ENCODE peak calls at places on chromosomes 7 and 10, in four cellular contexts. One of them, this sample, is unnamed. For H3K4me1, the result is how much of the 10 kb centered on the place peaks cover.

GRCh38 chr10:132107211-132107946 is 41.6 kb downstream of the JAKMIP3 start:
- DNase-seq in adipocyte: no peak
- DNase-seq in body of pancreas: no peak
- DNase-seq in naive thymus-derived CD4-positive, alpha-beta T cell: no peak
- DNase-seq in this sample: peak

GRCh38 chr7:26649388-26649787 is 215.0 kb downstream of the SKAP2 start:
- DNase-seq in adipocyte: no peak
- DNase-seq in naive thymus-derived CD4-positive, alpha-beta T cell: no peak
- DNase-seq in body of pancreas: no peak
- DNase-seq in this sample: no peak

GRCh38 chr10:323651-324293 is 188.5 kb downstream of the ZMYND11 start:
- DNase-seq in naive thymus-derived CD4-positive, alpha-beta T cell: no peak
- DNase-seq in adipocyte: peak
- DNase-seq in body of pancreas: peak
- DNase-seq in this sample: peak

GRCh38 chr7:30430300-30430699 is 48.3 kb downstream of the NOD1 start:
- DNase-seq in body of pancreas: peak
- DNase-seq in adipocyte: no peak
- DNase-seq in naive thymus-derived CD4-positive, alpha-beta T cell: no peak
- DNase-seq in this sample: peak

GRCh38 chr10:100728928-100729876 is 16.2 kb upstream of the PAX2 start:
- DNase-seq in naive thymus-derived CD4-positive, alpha-beta T cell: no peak
- DNase-seq in adipocyte: peak
- DNase-seq in body of pancreas: peak
- DNase-seq in this sample: no peak

GRCh38 chr7:75723444-75723843 is 15.3 kb downstream of the HIP1 start:
- DNase-seq in naive thymus-derived CD4-positive, alpha-beta T cell: no peak
- DNase-seq in body of pancreas: no peak
- DNase-seq in adipocyte: no peak
- DNase-seq in this sample: no peak

GRCh38 chr10:92757720-92758119 is 68.0 kb downstream of the HHEX start:
- DNase-seq in body of pancreas: no peak
- DNase-seq in adipocyte: no peak
- DNase-seq in naive thymus-derived CD4-positive, alpha-beta T cell: no peak
- DNase-seq in this sample: no peak

GRCh38 chr7:20385121-20385520 is 54.4 kb downstream of the ITGB8 start:
- DNase-seq in naive thymus-derived CD4-positive, alpha-beta T cell: no peak
- DNase-seq in adipocyte: peak
- DNase-seq in body of pancreas: no peak
- DNase-seq in this sample: no peak

GRCh38 chr7:7647495-7648036 is 7.0 kb downstream of the UMAD1 start:
- DNase-seq in naive thymus-derived CD4-positive, alpha-beta T cell: no peak
- DNase-seq in adipocyte: no peak
- DNase-seq in body of pancreas: no peak
- DNase-seq in this sample: no peak

GRCh38 chr10:89891006-89891405 is 189.6 kb downstream of the KIF20B start:
- DNase-seq in adipocyte: no peak
- DNase-seq in naive thymus-derived CD4-positive, alpha-beta T cell: no peak
- DNase-seq in body of pancreas: no peak
- DNase-seq in this sample: no peak

GRCh38 chr7:45224832-45225231 is 67.2 kb downstream of the RAMP3 start:
- DNase-seq in adipocyte: no peak
- DNase-seq in body of pancreas: no peak
- DNase-seq in naive thymus-derived CD4-positive, alpha-beta T cell: no peak
- DNase-seq in this sample: peak

GRCh38 chr10:29039659-29040309 is 249.1 kb upstream of the LYZL1 start:
- DNase-seq in naive thymus-derived CD4-positive, alpha-beta T cell: no peak
- DNase-seq in adipocyte: peak
- DNase-seq in body of pancreas: peak
- DNase-seq in this sample: no peak

GRCh38 chr7:121547341-121548092 is 151.4 kb upstream of the FAM3C start:
- DNase-seq in naive thymus-derived CD4-positive, alpha-beta T cell: peak
- DNase-seq in body of pancreas: peak
- DNase-seq in adipocyte: peak
- DNase-seq in this sample: no peak

GRCh38 chr10:31477584-31477983 is 158.6 kb downstream of the ZEB1 start:
- DNase-seq in adipocyte: peak
- DNase-seq in body of pancreas: no peak
- DNase-seq in naive thymus-derived CD4-positive, alpha-beta T cell: no peak
- DNase-seq in this sample: no peak

GRCh38 chr10:131938681-131939080 is 37.9 kb downstream of the PPP2R2D start:
- DNase-seq in body of pancreas: no peak
- DNase-seq in naive thymus-derived CD4-positive, alpha-beta T cell: no peak
- DNase-seq in adipocyte: no peak
- DNase-seq in this sample: no peak

GRCh38 chr7:151608031-151608551 is 88.4 kb upstream of the RHEB start:
- DNase-seq in naive thymus-derived CD4-positive, alpha-beta T cell: no peak
- DNase-seq in adipocyte: no peak
- DNase-seq in body of pancreas: no peak
- DNase-seq in this sample: no peak

GRCh38 chr7:131015131-131015954 is 281.3 kb upstream of the KLF14 start:
- DNase-seq in adipocyte: peak
- DNase-seq in naive thymus-derived CD4-positive, alpha-beta T cell: no peak
- DNase-seq in body of pancreas: no peak
- DNase-seq in this sample: no peak

GRCh38 chr10:86139066-86139657 is 227.4 kb downstream of the GRID1 start:
- DNase-seq in adipocyte: no peak
- DNase-seq in naive thymus-derived CD4-positive, alpha-beta T cell: no peak
- DNase-seq in body of pancreas: peak
- DNase-seq in this sample: no peak

GRCh38 chr10:71981024-71981867 is 17.1 kb downstream of the CHST3 start:
- DNase-seq in adipocyte: peak
- DNase-seq in naive thymus-derived CD4-positive, alpha-beta T cell: no peak
- DNase-seq in body of pancreas: peak
- DNase-seq in this sample: no peak

GRCh38 chr10:34993782-34994181 is 96.4 kb downstream of the CUL2 start:
- DNase-seq in body of pancreas: no peak
- DNase-seq in naive thymus-derived CD4-positive, alpha-beta T cell: no peak
- DNase-seq in adipocyte: no peak
- DNase-seq in this sample: no peak

DNA sequence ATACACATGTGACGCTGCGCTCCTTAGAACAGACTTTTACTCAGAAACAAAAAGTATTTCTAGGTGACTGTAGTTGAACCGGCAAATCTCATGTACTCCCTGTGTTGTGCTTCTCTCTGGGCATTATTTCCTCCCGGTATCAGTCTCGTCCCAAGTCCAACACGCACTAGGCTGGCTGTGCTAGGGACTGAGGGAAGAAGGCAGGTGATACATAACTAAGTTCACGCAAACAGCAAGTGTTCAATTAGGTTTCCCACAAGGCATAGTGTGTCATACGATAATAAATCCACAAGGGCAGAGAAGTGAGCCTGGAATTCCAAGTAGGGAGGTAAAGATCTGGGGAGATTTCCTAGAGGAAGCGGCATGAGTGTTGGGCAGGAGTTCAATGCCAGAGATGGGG is 20.4 kb downstream of the FAM53B start:
- DNase-seq in body of pancreas: no peak
- DNase-seq in naive thymus-derived CD4-positive, alpha-beta T cell: no peak
- DNase-seq in adipocyte: no peak
- DNase-seq in this sample: no peak
- H3K4me1 ChIP-seq in body of pancreas: half or more
- H3K4me1 ChIP-seq in naive thymus-derived CD4-positive, alpha-beta T cell: half or more
- H3K4me1 ChIP-seq in adipocyte: half or more
- H3K4me1 ChIP-seq in this sample: half or more

GRCh38 chr10:104257235-104257634 is 2.5 kb downstream of the GSTO1 start:
- DNase-seq in naive thymus-derived CD4-positive, alpha-beta T cell: no peak
- DNase-seq in body of pancreas: no peak
- DNase-seq in adipocyte: no peak
- DNase-seq in this sample: no peak

GRCh38 chr10:104254493-104255243 is at the start of gene GSTO1:
- DNase-seq in naive thymus-derived CD4-positive, alpha-beta T cell: peak
- DNase-seq in adipocyte: peak
- DNase-seq in body of pancreas: peak
- DNase-seq in this sample: peak

GRCh38 chr10:104258209-104258608 is 3.5 kb downstream of the GSTO1 start:
- DNase-seq in naive thymus-derived CD4-positive, alpha-beta T cell: no peak
- DNase-seq in body of pancreas: no peak
- DNase-seq in adipocyte: no peak
- DNase-seq in this sample: no peak

GRCh38 chr10:104255244-104255981 is 721 bp downstream of the GSTO1 start:
- DNase-seq in adipocyte: peak
- DNase-seq in naive thymus-derived CD4-positive, alpha-beta T cell: no peak
- DNase-seq in body of pancreas: peak
- DNase-seq in this sample: no peak

GRCh38 chr10:104256335-104257080 is 1.8 kb downstream of the GSTO1 start:
- DNase-seq in body of pancreas: no peak
- DNase-seq in adipocyte: peak
- DNase-seq in naive thymus-derived CD4-positive, alpha-beta T cell: no peak
- DNase-seq in this sample: no peak
- H3K4me1 ChIP-seq in body of pancreas: half or more
- H3K4me1 ChIP-seq in adipocyte: half or more
- H3K4me1 ChIP-seq in naive thymus-derived CD4-positive, alpha-beta T cell: under half
- H3K4me1 ChIP-seq in this sample: under half

GRCh38 chr10:103447187-103447586 is 5.0 kb downstream of the CALHM2 start:
- DNase-seq in naive thymus-derived CD4-positive, alpha-beta T cell: no peak
- DNase-seq in body of pancreas: no peak
- DNase-seq in adipocyte: no peak
- DNase-seq in this sample: no peak

GRCh38 chr10:103451091-103451801 is 924 bp downstream of the CALHM2 start:
- DNase-seq in naive thymus-derived CD4-positive, alpha-beta T cell: peak
- DNase-seq in adipocyte: peak
- DNase-seq in body of pancreas: peak
- DNase-seq in this sample: peak

GRCh38 chr10:103450201-103450695 is 1.9 kb downstream of the CALHM2 start:
- DNase-seq in naive thymus-derived CD4-positive, alpha-beta T cell: no peak
- DNase-seq in adipocyte: no peak
- DNase-seq in body of pancreas: no peak
- DNase-seq in this sample: no peak

GRCh38 chr10:103448751-103449150 is 3.4 kb downstream of the CALHM2 start:
- DNase-seq in adipocyte: peak
- DNase-seq in body of pancreas: peak
- DNase-seq in naive thymus-derived CD4-positive, alpha-beta T cell: no peak
- DNase-seq in this sample: no peak

DNA sequence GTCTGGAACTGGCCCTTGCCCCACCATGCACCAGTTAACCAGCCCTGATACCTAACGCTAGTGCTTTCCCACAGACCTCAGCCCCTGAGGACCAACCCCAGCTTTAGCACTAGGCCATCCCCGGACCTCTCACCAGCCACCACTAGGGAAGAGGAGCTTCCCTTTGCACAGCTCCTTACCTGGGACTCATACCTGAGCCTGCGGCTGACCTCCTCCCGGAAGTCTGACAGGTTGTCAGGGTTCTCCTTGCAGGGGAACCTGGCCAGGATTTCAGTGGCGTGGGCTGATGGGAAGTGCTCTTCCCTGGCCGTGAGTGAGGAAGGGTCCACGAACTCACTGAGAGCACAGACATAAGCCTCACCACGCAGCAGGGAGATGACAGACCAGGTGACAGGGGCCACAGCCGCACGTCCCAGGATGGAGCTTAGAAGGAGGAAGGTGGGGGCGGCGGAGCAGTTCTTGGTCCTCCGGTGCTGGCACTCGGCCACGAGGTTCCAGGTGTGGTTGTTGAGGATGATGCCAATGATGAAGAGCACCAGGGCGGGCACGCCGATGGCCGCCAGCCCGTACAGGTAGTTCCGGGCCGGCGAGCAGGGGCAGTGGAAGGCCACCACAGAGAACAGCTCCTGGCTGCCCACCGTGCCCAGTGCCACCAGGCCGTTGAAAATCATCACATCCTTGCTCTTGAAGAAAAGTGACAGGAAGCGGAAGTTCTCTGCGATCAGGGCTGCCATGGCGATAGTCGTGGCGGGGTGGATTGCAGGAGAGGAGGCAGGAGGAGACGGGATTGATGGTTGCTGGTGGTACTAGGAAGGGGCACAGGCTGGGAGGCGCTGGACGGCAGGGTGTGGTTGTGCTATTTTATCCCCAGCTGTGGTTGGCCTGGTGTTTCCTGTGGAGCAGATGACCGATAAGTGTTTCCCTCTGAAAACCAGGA is 2.7 kb downstream of the CALHM2 start:
- DNase-seq in adipocyte: no peak
- DNase-seq in naive thymus-derived CD4-positive, alpha-beta T cell: no peak
- DNase-seq in body of pancreas: no peak
- DNase-seq in this sample: no peak
- H3K4me1 ChIP-seq in adipocyte: half or more
- H3K4me1 ChIP-seq in naive thymus-derived CD4-positive, alpha-beta T cell: under half
- H3K4me1 ChIP-seq in body of pancreas: under half
- H3K4me1 ChIP-seq in this sample: under half

GRCh38 chr10:74008212-74008731 is 10.4 kb downstream of the VCL start:
- DNase-seq in adipocyte: peak
- DNase-seq in naive thymus-derived CD4-positive, alpha-beta T cell: no peak
- DNase-seq in body of pancreas: no peak
- DNase-seq in this sample: no peak

GRCh38 chr10:74013004-74013403 is 15.1 kb downstream of the VCL start:
- DNase-seq in naive thymus-derived CD4-positive, alpha-beta T cell: no peak
- DNase-seq in adipocyte: no peak
- DNase-seq in body of pancreas: no peak
- DNase-seq in this sample: no peak

GRCh38 chr10:74011762-74012161 is 13.8 kb downstream of the VCL start:
- DNase-seq in body of pancreas: peak
- DNase-seq in naive thymus-derived CD4-positive, alpha-beta T cell: no peak
- DNase-seq in adipocyte: peak
- DNase-seq in this sample: peak

GRCh38 chr10:74011016-74011415 is 13.1 kb downstream of the VCL start:
- DNase-seq in naive thymus-derived CD4-positive, alpha-beta T cell: no peak
- DNase-seq in body of pancreas: no peak
- DNase-seq in adipocyte: no peak
- DNase-seq in this sample: no peak

DNA sequence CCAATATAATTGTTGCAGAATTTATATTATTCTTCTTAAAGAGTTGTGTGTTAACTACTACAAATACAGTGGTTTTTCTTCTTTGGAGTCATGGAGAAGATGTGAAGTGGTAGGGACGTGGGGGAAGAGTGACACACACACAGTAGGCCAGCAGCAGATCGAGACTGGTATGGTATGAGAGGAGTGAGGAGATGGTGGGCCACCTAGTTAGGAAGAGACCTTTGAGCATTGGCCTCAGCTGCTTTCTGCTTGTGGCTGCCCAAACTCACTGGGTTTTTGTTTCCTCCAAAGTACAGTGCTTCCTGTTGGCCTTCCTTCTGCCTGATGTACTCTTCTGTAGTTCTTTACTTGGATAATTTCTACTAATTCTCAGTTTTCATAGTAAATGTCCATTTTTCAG is 14.6 kb downstream of the VCL start:
- DNase-seq in naive thymus-derived CD4-positive, alpha-beta T cell: no peak
- DNase-seq in body of pancreas: no peak
- DNase-seq in adipocyte: no peak
- DNase-seq in this sample: no peak
- H3K4me1 ChIP-seq in naive thymus-derived CD4-positive, alpha-beta T cell: under half
- H3K4me1 ChIP-seq in body of pancreas: under half
- H3K4me1 ChIP-seq in adipocyte: half or more
- H3K4me1 ChIP-seq in this sample: under half

GRCh38 chr10:44898665-44899064 is 12.5 kb upstream of the TMEM72 start:
- DNase-seq in naive thymus-derived CD4-positive, alpha-beta T cell: no peak
- DNase-seq in adipocyte: no peak
- DNase-seq in body of pancreas: peak
- DNase-seq in this sample: no peak
- H3K4me1 ChIP-seq in naive thymus-derived CD4-positive, alpha-beta T cell: under half
- H3K4me1 ChIP-seq in adipocyte: under half
- H3K4me1 ChIP-seq in body of pancreas: under half
- H3K4me1 ChIP-seq in this sample: under half

GRCh38 chr7:114919587-114919986 is 2.3 kb upstream of the MDFIC start:
- DNase-seq in naive thymus-derived CD4-positive, alpha-beta T cell: no peak
- DNase-seq in adipocyte: no peak
- DNase-seq in body of pancreas: no peak
- DNase-seq in this sample: no peak
- H3K4me1 ChIP-seq in naive thymus-derived CD4-positive, alpha-beta T cell: under half
- H3K4me1 ChIP-seq in adipocyte: under half
- H3K4me1 ChIP-seq in body of pancreas: under half
- H3K4me1 ChIP-seq in this sample: under half

GRCh38 chr10:32948451-32948850 is 9.6 kb downstream of the ITGB1 start:
- DNase-seq in body of pancreas: no peak
- DNase-seq in naive thymus-derived CD4-positive, alpha-beta T cell: no peak
- DNase-seq in adipocyte: no peak
- DNase-seq in this sample: no peak
- H3K4me1 ChIP-seq in body of pancreas: half or more
- H3K4me1 ChIP-seq in naive thymus-derived CD4-positive, alpha-beta T cell: under half
- H3K4me1 ChIP-seq in adipocyte: half or more
- H3K4me1 ChIP-seq in this sample: under half